ENCODE peak calls at places on chromosome 6, in four cellular contexts. B is K562, M is HepG2, X is GM12878. H is an unnamed sample.

GRCh38 chr6:143107440-143107839 is 46.8 kb downstream of the AIG1 start:
- DNase-seq in B (no peak), M (peak), X (no peak), H (no peak)

GRCh38 chr6:31727034-31727716 is 1.9 kb downstream of the DDAH2 start:
- DNase-seq in X (no peak), B (no peak), M (no peak), H (no peak)

GRCh38 chr6:49430187-49430586 is 32.9 kb downstream of the MMUT start:
- DNase-seq in X (no peak), M (no peak), B (no peak), H (no peak)

GRCh38 chr6:148791372-148791771 is 44.5 kb downstream of the UST start:
- DNase-seq in M (no peak), X (no peak), B (no peak), H (no peak)

GRCh38 chr6:81708306-81708705 is 44.2 kb downstream of the TENT5A start:
- DNase-seq in X (no peak), B (no peak), M (no peak), H (no peak)

GRCh38 chr6:40344566-40345185 is 242.5 kb downstream of the LRFN2 start:
- DNase-seq in X (no peak), B (no peak), M (no peak), H (no peak)

GRCh38 chr6:87722831-87723726 is 21.0 kb upstream of the AKIRIN2 start:
- DNase-seq in X (peak), B (peak), M (peak), H (no peak)

GRCh38 chr6:22366214-22366613 is 69.4 kb upstream of the PRL start:
- DNase-seq in X (no peak), M (no peak), B (no peak), H (no peak)

GRCh38 chr6:110813813-110814487 is 1.3 kb downstream of the CDK19 start:
- DNase-seq in X (no peak), B (no peak), M (no peak), H (no peak)

GRCh38 chr6:11702039-11702795 is 76.4 kb downstream of the ADTRP start:
- DNase-seq in B (no peak), X (no peak), M (no peak), H (no peak)

GRCh38 chr6:38776515-38776914 is 61.4 kb downstream of the DNAH8 start:
- DNase-seq in M (no peak), B (no peak), X (no peak), H (no peak)

GRCh38 chr6:112571886-112572285 is 224.8 kb downstream of the RFPL4B start:
- DNase-seq in X (no peak), M (no peak), B (no peak), H (no peak)

GRCh38 chr6:106623039-106623438 is 6.3 kb downstream of the RTN4IP1 start:
- DNase-seq in B (no peak), X (no peak), M (no peak), H (no peak)

GRCh38 chr6:106619223-106619622 is 10.1 kb downstream of the RTN4IP1 start:
- DNase-seq in B (no peak), M (peak), X (no peak), H (no peak)

GRCh38 chr6:106622412-106622811 is 6.9 kb downstream of the RTN4IP1 start:
- DNase-seq in X (no peak), B (no peak), M (peak), H (no peak)

GRCh38 chr6:106618324-106618723 is 11.0 kb downstream of the RTN4IP1 start:
- DNase-seq in B (no peak), X (no peak), M (no peak), H (no peak)

DNA sequence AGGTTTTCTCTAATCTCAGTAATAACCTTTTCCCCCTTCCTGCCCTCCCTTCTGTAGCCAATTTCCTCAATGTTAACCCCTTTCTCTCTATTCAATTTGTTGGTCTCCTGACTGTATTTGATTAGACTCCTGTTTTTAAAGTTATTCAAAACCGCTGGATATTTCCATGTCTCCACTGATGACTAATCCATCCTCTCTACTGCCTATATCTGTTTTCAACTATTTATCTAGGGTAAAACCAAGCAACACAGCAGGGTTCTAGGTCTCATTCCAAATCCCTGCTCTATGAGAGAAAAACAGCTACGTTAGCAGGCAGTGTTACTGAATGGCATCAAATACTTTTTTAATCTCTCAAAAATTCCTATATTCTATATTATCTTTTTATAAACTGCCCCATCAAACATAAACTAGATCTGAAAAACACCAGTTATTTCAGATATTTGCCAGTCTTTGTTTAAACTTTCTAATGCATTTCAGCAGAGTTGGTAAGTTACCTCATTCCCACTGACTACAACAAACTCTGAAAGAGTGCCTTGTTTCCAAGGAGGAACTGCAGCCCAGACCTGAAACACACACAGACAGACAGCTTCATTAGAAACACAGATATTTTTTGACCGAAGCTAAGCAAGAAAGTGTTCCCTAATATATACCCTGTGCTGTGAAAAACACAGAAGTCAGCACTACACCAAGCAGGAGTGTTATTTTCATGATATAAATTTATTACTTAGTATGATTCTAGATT is 8.2 kb downstream of the RTN4IP1 start:
- DNase-seq in M (peak), X (no peak), B (no peak), H (no peak)
- TF ChIP-seq FOXM1 in M (no peak), X (no peak), B (no peak), H (no peak)

GRCh38 chr6:163332575-163332974 is 81.9 kb upstream of the QKI start:
- DNase-seq in X (no peak), M (no peak), B (no peak), H (no peak)

GRCh38 chr6:163327936-163328335 is 86.6 kb upstream of the QKI start:
- DNase-seq in M (no peak), B (no peak), X (no peak), H (no peak)

GRCh38 chr6:163328411-163328810 is 86.1 kb upstream of the QKI start:
- DNase-seq in X (no peak), M (no peak), B (no peak), H (no peak)

GRCh38 chr6:163331245-163331644 is 83.3 kb upstream of the QKI start:
- DNase-seq in X (no peak), B (no peak), M (no peak), H (no peak)

GRCh38 chr6:163329991-163330390 is 84.5 kb upstream of the QKI start:
- DNase-seq in B (no peak), X (no peak), M (no peak), H (no peak)
- TF ChIP-seq FOXK2 in B (no peak), X (no peak), M (no peak), H (no peak)

GRCh38 chr6:154638369-154638768 is 94.8 kb upstream of the SCAF8 start:
- DNase-seq in X (no peak), B (no peak), M (no peak), H (no peak)
- TF ChIP-seq SP1 in X (no peak), B (no peak), M (no peak), H (no peak)

GRCh38 chr6:1181939-1182338 is 130.0 kb upstream of the FOXQ1 start:
- DNase-seq in B (no peak), M (no peak), X (no peak), H (no peak)
- TF ChIP-seq FOXM1 in B (no peak), M (no peak), X (no peak), H (no peak)

DNA sequence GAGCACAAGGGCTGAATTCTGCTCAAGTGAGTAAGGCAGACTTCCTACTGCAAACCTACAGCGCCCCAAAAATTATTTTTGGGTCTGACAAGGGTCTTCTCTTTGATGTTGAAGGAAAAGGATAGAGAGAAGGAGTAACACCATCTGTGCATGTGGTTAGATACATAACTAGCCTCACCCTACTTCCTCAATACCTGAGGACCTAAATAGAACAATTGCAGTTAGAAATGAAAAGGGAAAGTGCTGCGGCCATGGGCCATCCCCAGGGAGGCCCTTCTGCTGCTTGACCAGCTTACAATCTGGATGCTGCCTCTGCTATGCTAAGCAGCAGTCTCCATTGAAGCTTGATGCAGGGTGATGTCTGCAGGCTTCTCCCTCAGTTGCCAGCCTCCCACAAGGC is 63.2 kb upstream of the ARMH2 start:
- DNase-seq in B (no peak), M (no peak), X (peak), H (no peak)
- TF ChIP-seq FOXK2 in B (no peak), M (no peak), X (no peak), H (no peak)

GRCh38 chr6:136037885-136038460 is 186.5 kb downstream of the PDE7B start:
- DNase-seq in X (no peak), B (no peak), M (no peak), H (no peak)
- TF ChIP-seq SP1 in X (no peak), B (no peak), M (no peak), H (no peak)

H was measured in HEK293T.